ENCODE peak calls at places on chromosomes 3 and 15, in four cellular contexts. Z is tibial nerve, F is A549, X is transverse colon. M is an unnamed sample.

GRCh38 chr3:52780298-52780585 is 2.8 kb downstream of the ITIH1 start:
- DNase-seq in Z (no peak), F (no peak), X (peak), M (no peak)

GRCh38 chr3:150036780-150037179 is 66.1 kb upstream of the PFN2 start:
- DNase-seq in Z (no peak), F (no peak), X (no peak), M (no peak)

GRCh38 chr3:57696861-57697321 is 4.0 kb upstream of the DENND6A start:
- DNase-seq in Z (no peak), F (no peak), X (no peak), M (no peak)

GRCh38 chr3:170560717-170561382 is 25.0 kb downstream of the SLC7A14 start:
- DNase-seq in Z (no peak), F (no peak), X (no peak), M (no peak)

GRCh38 chr15:70318594-70318993 is 220.9 kb upstream of the TLE3 start:
- DNase-seq in Z (no peak), F (no peak), X (no peak), M (no peak)

GRCh38 chr3:58291671-58292338 is 14.2 kb upstream of the RPP14 start:
- DNase-seq in Z (no peak), F (no peak), X (no peak), M (no peak)

GRCh38 chr3:70383360-70383831 is 71.0 kb upstream of the MDFIC2 start:
- DNase-seq in Z (no peak), F (no peak), X (no peak), M (no peak)

GRCh38 chr15:50884583-50884982 is 23.9 kb upstream of the AP4E1 start:
- DNase-seq in Z (no peak), F (peak), X (no peak), M (no peak)

GRCh38 chr3:110419571-110419970 is 652.0 kb upstream of the NECTIN3 start:
- DNase-seq in Z (no peak), F (no peak), X (no peak), M (no peak)

GRCh38 chr15:58260186-58260910 is 122.2 kb downstream of the AQP9 start:
- DNase-seq in Z (no peak), F (no peak), X (no peak), M (no peak)

GRCh38 chr3:143472731-143473523 is 353.4 kb downstream of the CHST2 start:
- DNase-seq in Z (no peak), F (no peak), X (no peak), M (no peak)

DNA sequence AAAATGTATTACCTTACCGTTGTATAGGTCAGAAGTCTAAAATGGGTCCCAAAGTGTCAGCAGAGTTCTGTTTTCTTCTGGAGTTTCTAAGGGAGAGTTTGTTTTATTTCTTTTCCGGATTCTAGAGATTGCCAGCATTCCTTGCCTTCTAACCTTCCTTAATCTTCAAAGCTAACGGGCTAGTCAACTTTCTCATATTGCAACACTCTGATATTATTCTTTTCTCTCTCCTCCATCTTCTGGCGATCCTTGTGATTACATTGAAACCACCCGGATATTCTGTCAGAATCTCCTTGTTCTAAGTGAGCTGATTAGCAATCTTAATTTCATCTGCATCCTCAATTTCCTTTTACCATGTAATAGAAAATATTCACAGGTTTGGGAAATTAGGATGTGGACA is 36.2 kb upstream of the AADACL2 start:
- DNase-seq in Z (no peak), F (peak), X (no peak), M (no peak)
- TF ChIP-seq CTCF in Z (no peak), F (peak), X (no peak), M (no peak)

DNA sequence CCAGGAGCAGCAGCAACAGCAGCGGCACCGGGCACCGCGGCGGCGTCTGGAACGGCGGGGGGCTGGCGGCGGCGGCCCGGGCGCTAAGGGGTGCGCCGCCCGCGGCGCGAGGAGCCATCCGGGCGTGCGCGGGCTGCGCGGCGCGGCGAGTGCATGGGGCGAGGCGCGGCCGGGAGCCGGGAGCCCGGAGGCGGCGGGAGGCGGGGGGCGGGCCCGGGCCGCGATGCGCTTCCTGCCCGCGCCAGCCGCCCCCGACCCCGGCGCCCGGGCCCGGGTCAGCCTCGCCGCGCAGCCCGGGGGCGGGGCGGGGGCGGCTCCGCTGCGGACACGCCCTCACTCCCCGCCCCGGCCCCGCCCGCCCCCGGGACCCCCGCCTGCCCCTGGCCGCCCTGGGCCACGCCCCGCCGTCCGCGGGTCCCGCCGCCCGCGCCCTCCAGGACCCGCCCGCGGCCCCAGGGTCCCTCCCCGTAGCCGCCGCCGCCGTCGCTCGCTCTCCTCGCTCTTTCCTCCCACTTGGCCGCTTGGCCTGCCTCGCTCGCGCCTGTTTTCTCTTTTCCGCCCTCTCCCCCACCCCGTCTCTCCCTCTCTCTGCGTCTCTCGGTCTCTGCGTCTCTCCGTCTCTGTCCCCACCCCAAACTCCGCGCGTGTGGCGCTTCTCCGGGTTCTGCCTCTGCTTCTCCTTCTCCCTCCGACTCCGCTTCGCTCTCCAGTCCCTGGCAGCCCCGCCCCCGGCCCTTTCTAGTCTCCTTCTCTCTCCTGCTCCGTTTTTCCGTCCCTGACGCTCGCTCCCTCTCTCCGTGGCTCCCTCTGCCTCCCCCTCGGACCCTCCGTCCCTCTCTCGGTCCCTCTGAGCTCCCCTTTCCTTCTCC is at the start of gene PLXND1:
- DNase-seq in Z (peak), F (peak), X (peak), M (no peak)
- TF ChIP-seq POLR2A in Z (peak), F (peak), X (peak), M (peak)

GRCh38 chr15:67832031-67832551 is 6.8 kb downstream of the SKOR1 start:
- DNase-seq in Z (no peak), F (peak), X (no peak), M (no peak)
- TF ChIP-seq CTCF in Z (no peak), F (peak), X (no peak), M (no peak)

DNA sequence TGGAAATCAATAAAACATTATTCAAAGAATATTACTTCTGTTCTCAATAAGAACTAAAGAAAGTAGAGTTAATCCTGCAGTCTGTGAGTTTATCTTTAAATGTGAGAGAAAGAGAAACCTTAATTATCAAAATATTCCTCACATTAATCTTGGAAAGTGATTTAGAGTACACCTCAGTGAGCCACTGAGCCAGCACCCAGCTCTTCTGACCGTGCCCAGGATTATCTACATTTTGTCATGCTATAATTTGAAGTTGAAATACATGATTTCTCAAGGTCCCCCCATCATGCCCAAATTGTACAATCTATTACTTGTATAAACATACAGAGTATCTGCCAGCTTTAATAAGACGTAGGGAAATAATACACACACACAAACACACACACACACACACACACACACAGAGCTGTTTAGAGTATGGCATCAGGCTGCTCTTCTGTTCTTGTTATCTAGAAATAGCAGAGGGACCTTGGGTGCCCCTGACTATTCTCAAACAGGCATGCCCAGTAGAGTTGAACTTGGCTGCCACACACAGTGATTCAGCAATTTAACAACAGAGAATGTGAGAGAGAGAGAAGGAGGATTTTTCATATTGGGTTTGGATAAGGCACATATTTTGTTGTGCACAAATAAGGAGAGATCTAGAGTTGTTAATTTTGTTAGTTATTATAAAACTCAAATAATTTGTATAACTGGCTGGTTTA is 74.4 kb downstream of the P2RY1 start:
- DNase-seq in Z (no peak), F (peak), X (no peak), M (no peak)
- TF ChIP-seq POLR2A in Z (no peak), F (no peak), X (no peak), M (no peak)

GRCh38 chr3:114441386-114441785 is 147.6 kb downstream of the TIGIT start:
- DNase-seq in Z (no peak), F (no peak), X (no peak), M (no peak)

GRCh38 chr3:114439279-114439678 is 145.5 kb downstream of the TIGIT start:
- DNase-seq in Z (no peak), F (no peak), X (no peak), M (no peak)

GRCh38 chr3:114442251-114442650 is 148.4 kb downstream of the TIGIT start:
- DNase-seq in Z (no peak), F (no peak), X (no peak), M (no peak)

GRCh38 chr3:114437897-114438296 is 144.1 kb downstream of the TIGIT start:
- DNase-seq in Z (no peak), F (no peak), X (no peak), M (no peak)

GRCh38 chr3:114440700-114441099 is 146.9 kb downstream of the TIGIT start:
- DNase-seq in Z (no peak), F (no peak), X (no peak), M (no peak)
- TF ChIP-seq CTCF in Z (no peak), F (no peak), X (no peak), M (no peak)

GRCh38 chr3:37809846-37810447 is 51.7 kb upstream of the CTDSPL start:
- DNase-seq in Z (no peak), F (no peak), X (no peak), M (peak)

GRCh38 chr3:37813403-37813802 is 48.3 kb upstream of the CTDSPL start:
- DNase-seq in Z (no peak), F (no peak), X (no peak), M (no peak)

GRCh38 chr3:37812497-37812896 is 49.2 kb upstream of the CTDSPL start:
- DNase-seq in Z (no peak), F (no peak), X (no peak), M (no peak)

GRCh38 chr3:37810788-37811187 is 50.9 kb upstream of the CTDSPL start:
- DNase-seq in Z (no peak), F (no peak), X (no peak), M (peak)

DNA sequence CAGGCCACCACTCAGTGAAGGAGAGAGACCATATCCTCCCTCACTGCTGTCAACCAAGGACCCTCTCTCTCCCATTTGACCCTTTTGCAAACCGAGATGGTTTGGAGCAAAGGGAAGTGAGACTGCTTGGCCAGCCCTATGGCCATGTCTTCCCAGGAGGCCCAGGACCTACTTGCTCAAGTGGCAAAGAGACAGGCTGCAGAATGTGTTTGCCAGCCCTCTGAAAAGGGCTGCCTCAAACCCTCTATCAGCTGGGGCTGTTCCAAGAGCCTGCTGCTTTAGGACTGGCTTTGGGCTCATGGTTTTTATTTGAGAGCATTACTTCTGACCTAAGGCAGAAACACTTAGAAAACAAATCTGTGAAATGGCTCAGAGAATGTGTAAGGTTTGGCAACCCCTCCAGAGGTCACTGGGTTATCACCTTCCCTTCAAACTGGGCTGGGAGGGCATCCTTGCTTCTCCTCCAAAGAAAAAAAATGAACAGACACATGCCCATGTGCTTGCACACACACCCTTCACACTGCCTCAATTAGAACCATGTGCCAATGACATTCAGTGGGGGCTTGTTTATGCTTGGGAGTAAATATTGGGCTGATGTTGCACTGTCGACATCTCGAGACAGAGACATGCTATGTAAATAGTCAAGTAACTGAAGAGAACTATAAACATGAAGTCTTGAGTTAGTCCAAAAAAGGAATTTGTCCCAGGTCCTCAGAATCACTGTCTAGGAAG is 49.9 kb upstream of the CTDSPL start:
- DNase-seq in Z (no peak), F (no peak), X (no peak), M (peak)
- TF ChIP-seq POLR2A in Z (no peak), F (no peak), X (no peak), M (no peak)

GRCh38 chr15:86624261-86625036 is 544.8 kb downstream of the AGBL1 start:
- DNase-seq in Z (no peak), F (peak), X (peak), M (no peak)
- TF ChIP-seq CTCF in Z (no peak), F (peak), X (peak), M (no peak)